ENCODE peak calls at places on chromosomes 11 and 22, in seven cellular contexts. O is mesenchymal stem cell; X is naive thymus-derived CD4-positive, alpha-beta T cell; T is foreskin keratinocyte; U is dorsolateral prefrontal cortex; R is psoas muscle; Q is left ventricle myocardium inferior. C is an unnamed sample.

GRCh38 chr11:18791175-18792065 is at the start of gene PTPN5:
- DNase-seq in O (no peak), X (no peak), T (peak), U (no peak), R (no peak), Q (no peak), C (no peak)

GRCh38 chr11:18171377-18172000 is 1.1 kb upstream of the MRGPRX4 start:
- DNase-seq in O (peak), X (no peak), T (peak), U (peak), R (no peak), Q (no peak), C (no peak)

GRCh38 chr11:11798586-11799438 is 43.0 kb upstream of the USP47 start:
- DNase-seq in O (peak), X (peak), T (peak), U (peak), R (peak), Q (peak), C (peak)

GRCh38 chr11:65776196-65776595 is 4.6 kb downstream of the AP5B1 start:
- DNase-seq in O (peak), X (no peak), T (no peak), U (no peak), R (peak), Q (no peak), C (no peak)

GRCh38 chr22:37161442-37161841 is 11.7 kb upstream of the IL2RB start:
- DNase-seq in O (peak), X (no peak), T (peak), U (no peak), R (no peak), Q (no peak), C (peak)

GRCh38 chr11:59088164-59088563 is 2.1 kb downstream of the GLYATL1B start:
- DNase-seq in O (no peak), X (no peak), T (no peak), U (no peak), R (no peak), Q (no peak), C (no peak)

GRCh38 chr11:30041171-30041570 is 24.3 kb upstream of the KCNA4 start:
- DNase-seq in O (no peak), X (no peak), T (no peak), U (no peak), R (no peak), Q (no peak), C (no peak)

GRCh38 chr11:114291381-114291780 is 4.8 kb upstream of the NNMT start:
- DNase-seq in O (peak), X (no peak), T (no peak), U (no peak), R (peak), Q (no peak), C (no peak)

GRCh38 chr11:29272019-29272654 is 744.7 kb downstream of the KCNA4 start:
- DNase-seq in O (peak), X (no peak), T (peak), U (no peak), R (no peak), Q (no peak), C (no peak)

GRCh38 chr11:27391336-27392015 is 28.5 kb upstream of the CCDC34 start:
- DNase-seq in O (peak), X (no peak), T (peak), U (no peak), R (no peak), Q (no peak), C (no peak)

GRCh38 chr11:11931461-11932055 is 76.9 kb downstream of the DKK3 start:
- DNase-seq in O (peak), X (peak), T (peak), U (no peak), R (no peak), Q (no peak), C (no peak)

GRCh38 chr11:46724088-46724487 is 5.1 kb downstream of the F2 start:
- DNase-seq in O (no peak), X (no peak), T (no peak), U (no peak), R (no peak), Q (no peak), C (no peak)

GRCh38 chr11:69243496-69244200 is 50.3 kb upstream of the MYEOV start:
- DNase-seq in O (no peak), X (no peak), T (no peak), U (no peak), R (no peak), Q (no peak), C (no peak)

GRCh38 chr11:131692151-131692550 is 321.7 kb downstream of the NTM start:
- DNase-seq in O (no peak), X (no peak), T (no peak), U (no peak), R (no peak), Q (no peak), C (no peak)

GRCh38 chr22:17104336-17104935 is 16.7 kb downstream of the TMEM121B start:
- DNase-seq in O (no peak), X (no peak), T (no peak), U (no peak), R (no peak), Q (no peak), C (no peak)

GRCh38 chr11:82903843-82904586 is 2.5 kb downstream of the DDIAS start:
- DNase-seq in O (no peak), X (no peak), T (peak), U (no peak), R (no peak), Q (no peak), C (no peak)

GRCh38 chr11:85869776-85870175 is 14.6 kb downstream of the CCDC83 start:
- DNase-seq in O (no peak), X (no peak), T (no peak), U (no peak), R (no peak), Q (no peak), C (no peak)

GRCh38 chr11:116257092-116257491 is 515.7 kb downstream of the BUD13 start:
- DNase-seq in O (no peak), X (no peak), T (no peak), U (no peak), R (no peak), Q (no peak), C (no peak)

GRCh38 chr22:36110306-36110791 is 50.2 kb downstream of the APOL3 start:
- DNase-seq in O (no peak), X (no peak), T (no peak), U (peak), R (no peak), Q (no peak), C (no peak)

GRCh38 chr11:3950996-3951662 is 95.7 kb downstream of the STIM1 start:
- DNase-seq in O (peak), X (peak), T (no peak), U (no peak), R (no peak), Q (no peak), C (no peak)

GRCh38 chr11:37061426-37061825 is 463.4 kb upstream of the RAG2 start:
- DNase-seq in O (no peak), X (no peak), T (peak), U (no peak), R (no peak), Q (no peak), C (no peak)

GRCh38 chr11:73366265-73366610 is 10.0 kb upstream of the RELT start:
- DNase-seq in O (no peak), X (peak), T (no peak), U (no peak), R (no peak), Q (no peak), C (no peak)

GRCh38 chr22:36369004-36369921 is 18.5 kb downstream of the MYH9 start:
- DNase-seq in O (peak), X (no peak), T (peak), U (no peak), R (no peak), Q (no peak), C (no peak)

GRCh38 chr11:104352036-104352435 is 188.1 kb upstream of the PDGFD start:
- DNase-seq in O (no peak), X (no peak), T (no peak), U (no peak), R (no peak), Q (no peak), C (no peak)

GRCh38 chr22:33864723-33865130 is 55.5 kb downstream of the LARGE1 start:
- DNase-seq in O (peak), X (no peak), T (no peak), U (no peak), R (no peak), Q (peak), C (no peak)

GRCh38 chr11:126591966-126592489 is 236.5 kb downstream of the ST3GAL4 start:
- DNase-seq in O (no peak), X (no peak), T (no peak), U (no peak), R (no peak), Q (no peak), C (no peak)

DNA sequence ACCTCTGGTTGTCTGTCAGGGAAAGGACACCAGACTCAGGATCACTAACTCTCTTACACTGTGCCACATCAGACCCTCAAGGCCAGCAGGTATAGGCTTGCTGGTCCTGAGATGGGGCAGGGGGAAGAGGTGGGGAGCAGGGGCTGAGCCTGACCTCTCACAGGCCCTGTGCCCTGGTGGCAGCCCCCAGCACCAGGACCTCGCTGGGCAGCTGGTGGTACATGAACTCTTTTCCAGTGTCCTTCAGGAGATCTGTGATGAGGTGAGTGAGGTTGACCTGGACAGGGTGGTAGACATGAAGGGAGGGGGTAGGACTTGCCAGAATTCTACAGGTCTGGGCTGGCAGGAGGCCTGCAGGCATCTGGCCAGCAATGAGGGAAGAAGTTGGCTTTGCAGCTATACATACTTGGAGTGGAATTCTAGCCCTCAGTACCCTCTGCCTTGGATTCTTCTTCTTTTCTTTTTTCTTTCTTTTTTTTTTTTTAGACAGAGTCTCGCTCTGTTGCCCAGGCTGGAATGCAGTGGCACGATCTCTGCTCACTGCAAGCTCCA is 1.4 kb downstream of the NUDT22 start:
- DNase-seq in O (no peak), X (no peak), T (peak), U (no peak), R (no peak), Q (no peak), C (no peak)
- H3K27ac ChIP-seq in O (peak), X (peak), T (no peak), U (peak), R (peak), Q (peak), C (peak)

DNA sequence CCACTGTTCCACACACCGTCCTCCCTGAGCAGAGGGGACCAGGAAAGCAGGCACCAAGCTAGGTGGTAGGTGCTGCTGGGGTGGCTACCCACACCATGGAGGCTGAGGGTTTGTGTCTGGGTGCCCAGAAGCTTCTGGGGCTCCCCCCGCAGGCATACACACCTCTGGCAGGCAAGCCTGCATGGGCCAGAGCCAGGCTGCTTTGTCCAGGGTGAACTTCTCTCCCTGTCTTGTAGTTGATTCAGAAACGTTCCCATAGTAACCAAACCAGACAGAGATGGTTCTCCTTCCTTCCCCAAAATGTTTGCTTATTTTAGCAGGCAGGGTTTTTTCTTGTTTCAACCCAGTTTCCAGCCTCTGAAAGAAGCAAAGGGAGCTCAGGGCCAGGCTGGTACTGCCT is 40.9 kb upstream of the SUSD2 start:
- DNase-seq in O (no peak), X (no peak), T (no peak), U (no peak), R (no peak), Q (no peak), C (peak)
- H3K27ac ChIP-seq in O (no peak), X (peak), T (no peak), U (peak), R (no peak), Q (peak), C (peak)

DNA sequence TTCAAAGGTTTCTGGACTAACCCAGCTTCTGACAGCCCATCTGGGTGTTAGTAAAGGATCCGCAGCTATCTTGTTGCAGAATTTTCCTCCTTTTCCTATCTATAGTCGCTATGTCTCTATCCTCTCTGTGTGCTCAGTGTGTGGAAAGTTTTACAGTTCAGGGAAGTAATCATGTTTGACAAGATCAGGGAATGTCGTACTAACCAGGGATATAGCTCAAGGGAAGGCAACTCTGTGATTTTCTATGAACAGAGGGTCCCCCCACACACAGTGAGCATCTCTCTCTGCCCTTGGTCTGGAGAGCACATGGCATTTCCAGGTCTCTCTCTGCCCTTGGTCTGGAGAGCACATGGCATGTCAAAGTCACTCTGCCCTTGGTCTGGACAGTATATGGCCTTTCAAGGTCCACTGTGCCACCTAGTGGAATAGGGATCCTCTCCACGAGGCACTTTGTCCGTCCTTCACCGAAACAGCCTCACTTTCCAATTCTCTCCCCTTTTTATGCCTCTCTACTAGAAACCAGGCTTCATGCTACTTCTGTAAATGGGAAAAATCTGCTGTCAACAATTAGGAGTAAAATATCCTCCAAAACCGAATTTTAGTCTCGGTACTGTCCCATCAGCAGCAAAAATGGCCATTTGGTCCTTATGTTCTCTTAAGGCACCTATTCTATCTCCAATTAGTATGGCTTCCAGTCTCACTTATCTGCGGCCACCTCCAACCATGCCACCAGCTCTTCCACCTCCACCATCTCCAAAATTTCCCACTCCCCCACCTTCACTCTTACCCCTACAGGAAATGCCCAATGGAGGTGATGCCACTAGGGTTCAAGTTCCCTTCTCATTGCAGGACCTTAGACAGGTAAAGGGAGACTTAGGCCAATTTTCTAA is 88.7 kb downstream of the IGLL5 start:
- DNase-seq in O (no peak), X (no peak), T (no peak), U (no peak), R (no peak), Q (no peak), C (no peak)
- H3K27ac ChIP-seq in O (no peak), X (no peak), T (no peak), U (no peak), R (no peak), Q (no peak), C (no peak)

DNA sequence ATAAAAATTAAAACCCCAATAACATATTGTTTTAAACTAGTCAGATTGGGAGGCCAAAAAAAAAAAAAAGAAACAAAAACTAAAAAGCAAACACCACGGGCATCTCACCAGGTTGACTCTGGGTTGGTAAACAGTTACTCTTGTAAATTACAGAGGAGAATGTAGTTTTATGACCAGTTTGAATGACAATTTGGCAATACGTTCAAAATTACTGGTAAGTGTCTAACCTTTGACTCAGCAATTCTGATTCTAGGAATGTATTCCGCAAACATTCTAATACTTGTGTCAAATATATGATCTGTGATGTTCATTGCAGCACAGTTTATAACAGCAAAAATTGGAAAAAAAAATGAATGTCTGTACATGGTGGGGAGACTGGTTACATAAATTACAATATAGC is 1376.0 kb downstream of the TBC1D22A start:
- DNase-seq in O (no peak), X (no peak), T (no peak), U (no peak), R (no peak), Q (no peak), C (no peak)
- H3K27ac ChIP-seq in O (no peak), X (no peak), T (no peak), U (no peak), R (no peak), Q (no peak), C (no peak)